ENCODE peak calls at places on chromosomes 3 and 15, in seven cellular contexts. B, H, V, J, S, G and U are unnamed samples. For H3K36me3 and H3K4me1, the result is how much of the 10 kb centered on the place peaks cover.

GRCh38 chr3:190319660-190320059 is 2.6 kb downstream of the CLDN1 start:
- DNase-seq in B (no peak), G (no peak), S (no peak), V (peak), H (peak), J (no peak), U (no peak)

GRCh38 chr3:141373768-141374526 is 5.6 kb downstream of the ZBTB38 start:
- DNase-seq in J (no peak), S (no peak), V (peak), H (no peak), B (no peak), G (no peak), U (no peak)

GRCh38 chr3:106533097-106533496 is 664.3 kb upstream of the CBLB start:
- DNase-seq in H (no peak), V (no peak), J (no peak), G (no peak), S (no peak), B (no peak), U (no peak)

GRCh38 chr3:19273091-19273490 is 124.8 kb downstream of the KCNH8 start:
- DNase-seq in G (no peak), S (no peak), H (no peak), V (no peak), B (no peak), J (no peak), U (no peak)

GRCh38 chr3:25429960-25430941 is 2.2 kb downstream of the RARB start:
- DNase-seq in B (no peak), S (no peak), G (no peak), H (no peak), J (no peak), V (peak), U (no peak)

GRCh38 chr3:147509444-147509843 is 100.3 kb downstream of the ZIC1 start:
- DNase-seq in J (no peak), V (no peak), B (no peak), H (no peak), S (no peak), G (no peak), U (no peak)

GRCh38 chr3:189276481-189277190 is 104.9 kb downstream of the TPRG1 start:
- DNase-seq in S (peak), J (peak), G (no peak), V (peak), H (no peak), B (peak), U (no peak)

GRCh38 chr3:46500631-46501377 is 3.0 kb downstream of the RTP3 start:
- DNase-seq in G (no peak), H (no peak), V (peak), B (no peak), J (no peak), S (no peak), U (no peak)

GRCh38 chr3:159620281-159620680 is 368.4 kb upstream of the IL12A start:
- DNase-seq in G (no peak), J (no peak), H (no peak), S (no peak), V (no peak), B (no peak), U (no peak)

GRCh38 chr15:42919308-42919707 is 1.3 kb downstream of the TTBK2 start:
- DNase-seq in B (no peak), H (no peak), S (no peak), G (no peak), J (no peak), V (peak), U (no peak)

GRCh38 chr15:42915654-42916053 is 4.9 kb downstream of the TTBK2 start:
- DNase-seq in H (no peak), G (no peak), V (no peak), S (no peak), B (no peak), J (no peak), U (no peak)

GRCh38 chr15:42920281-42921048 is at the start of gene TTBK2:
- DNase-seq in H (peak), B (peak), S (peak), V (peak), J (peak), G (peak), U (peak)

GRCh38 chr15:42919794-42920280 is 741 bp downstream of the TTBK2 start:
- DNase-seq in V (peak), H (no peak), J (peak), S (no peak), G (peak), B (no peak), U (no peak)

GRCh38 chr15:42918047-42918446 is 2.5 kb downstream of the TTBK2 start:
- DNase-seq in H (no peak), J (no peak), V (no peak), B (no peak), S (no peak), G (no peak), U (no peak)
- H3K4me3 ChIP-seq in H (no peak), J (no peak), V (no peak), B (no peak), S (no peak), G (no peak), U (no peak)

GRCh38 chr3:155921486-155921885 is 51.0 kb downstream of the GMPS start:
- DNase-seq in J (no peak), B (no peak), V (no peak), S (no peak), H (no peak), G (no peak), U (no peak)
- H3K36me3 ChIP-seq in J (under half), B (under half), V (under half), S (half or more), H (under half), G (half or more), U (half or more)

DNA sequence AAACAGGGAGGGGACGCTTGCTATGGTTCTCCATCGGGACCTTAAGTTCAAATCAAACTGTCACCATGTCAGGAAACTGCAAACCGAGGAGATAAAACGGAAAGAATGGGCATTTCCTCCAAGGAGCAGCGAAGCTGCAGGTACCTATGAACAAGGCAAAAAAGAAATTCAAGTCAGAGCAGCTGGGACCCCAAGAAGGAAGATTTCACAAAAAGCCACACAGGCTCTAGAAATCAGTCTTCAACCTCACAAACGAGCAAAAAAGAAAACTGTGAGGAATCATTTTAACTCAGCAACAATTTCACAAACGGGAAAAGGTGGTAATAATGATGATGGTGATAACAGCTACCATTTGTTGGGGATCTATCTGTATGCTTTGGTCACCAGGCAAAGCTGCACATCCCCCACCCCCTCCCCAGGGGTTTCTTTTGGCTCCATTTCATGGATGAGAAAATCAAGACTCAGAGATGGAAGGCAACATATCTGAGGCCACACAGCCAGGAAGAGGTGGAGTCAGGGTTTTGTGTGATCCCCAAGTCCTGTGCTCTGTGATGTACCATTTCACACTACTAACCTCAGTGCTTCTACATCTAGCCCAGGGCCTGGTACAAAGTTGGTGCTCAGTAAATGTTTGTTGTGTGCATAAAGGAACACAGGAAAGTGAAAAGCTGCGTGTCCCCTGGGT is 109.9 kb downstream of the IQSEC1 start:
- DNase-seq in G (no peak), S (no peak), J (no peak), H (no peak), B (no peak), V (no peak), U (no peak)
- H3K4me1 ChIP-seq in G (under half), S (half or more), J (half or more), H (under half), B (half or more), V (under half), U (half or more)

GRCh38 chr3:193681631-193682030 is 88.6 kb downstream of the OPA1 start:
- DNase-seq in V (no peak), B (no peak), S (no peak), J (no peak), H (no peak), G (no peak), U (no peak)
- H3K4me3 ChIP-seq in V (no peak), B (no peak), S (no peak), J (no peak), H (no peak), G (no peak), U (no peak)

GRCh38 chr3:15045667-15046066 is 19.4 kb downstream of the MRPS25 start:
- DNase-seq in J (no peak), S (no peak), V (no peak), B (no peak), G (no peak), H (no peak), U (no peak)
- H3K36me3 ChIP-seq in J (under half), S (half or more), V (half or more), B (under half), G (half or more), H (half or more), U (half or more)

DNA sequence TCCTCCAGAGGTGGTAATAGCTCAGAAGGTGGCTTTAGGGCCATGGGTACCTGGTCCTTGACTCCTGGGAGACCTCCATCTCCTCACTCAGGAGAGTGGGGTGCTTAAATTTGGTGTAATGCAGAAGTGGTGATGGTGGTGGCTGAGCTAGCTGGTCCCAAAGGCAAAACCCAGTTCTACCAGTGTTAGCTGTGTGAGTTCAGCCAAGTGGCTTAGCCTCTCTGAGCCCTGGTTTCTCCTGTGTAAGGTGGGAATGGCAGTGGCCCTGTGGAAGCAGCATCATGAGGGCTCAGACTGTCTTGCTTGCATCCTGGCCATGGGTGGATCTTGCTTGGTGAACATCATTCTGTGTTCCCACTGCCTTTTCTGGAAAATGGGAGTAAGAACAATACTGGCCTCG is 9.4 kb downstream of the SEMA3F start:
- DNase-seq in B (no peak), S (no peak), J (no peak), H (no peak), G (no peak), V (no peak), U (no peak)
- H3K4me1 ChIP-seq in B (half or more), S (half or more), J (under half), H (half or more), G (under half), V (half or more), U (half or more)

GRCh38 chr3:116446037-116446436 is 750 bp upstream of the LSAMP start:
- DNase-seq in J (no peak), S (no peak), G (no peak), B (no peak), H (no peak), V (no peak), U (no peak)

GRCh38 chr3:116444819-116445290 is 432 bp downstream of the LSAMP start:
- DNase-seq in V (no peak), G (peak), B (no peak), H (no peak), S (no peak), J (no peak), U (no peak)

GRCh38 chr3:116443096-116443793 is 2.0 kb downstream of the LSAMP start:
- DNase-seq in V (no peak), S (no peak), H (no peak), G (no peak), J (no peak), B (no peak), U (no peak)

GRCh38 chr3:116444099-116444700 is 1.1 kb downstream of the LSAMP start:
- DNase-seq in V (no peak), H (no peak), J (no peak), G (no peak), B (no peak), S (no peak), U (no peak)

GRCh38 chr3:116445291-116445841 is at the start of gene LSAMP:
- DNase-seq in H (no peak), J (no peak), G (peak), B (no peak), V (no peak), S (no peak), U (no peak)
- H3K4me3 ChIP-seq in H (no peak), J (peak), G (peak), B (peak), V (no peak), S (peak), U (peak)

GRCh38 chr3:186260726-186261125 is 101.3 kb downstream of the DGKG start:
- DNase-seq in B (no peak), S (no peak), J (no peak), G (no peak), V (no peak), H (no peak), U (no peak)

GRCh38 chr3:186258968-186259367 is 103.1 kb downstream of the DGKG start:
- DNase-seq in B (no peak), J (no peak), V (no peak), G (peak), H (no peak), S (no peak), U (no peak)

GRCh38 chr3:186264608-186265400 is 97.2 kb downstream of the DGKG start:
- DNase-seq in B (no peak), G (no peak), H (no peak), J (no peak), V (no peak), S (no peak), U (no peak)

GRCh38 chr3:186259612-186260383 is 102.2 kb downstream of the DGKG start:
- DNase-seq in H (no peak), V (peak), B (peak), S (peak), J (peak), G (peak), U (peak)

GRCh38 chr3:186261638-186262037 is 100.4 kb downstream of the DGKG start:
- DNase-seq in G (peak), H (no peak), B (no peak), S (no peak), J (no peak), V (no peak), U (no peak)
- H3K36me3 ChIP-seq in G (under half), H (under half), B (under half), S (under half), J (under half), V (under half), U (under half)

DNA sequence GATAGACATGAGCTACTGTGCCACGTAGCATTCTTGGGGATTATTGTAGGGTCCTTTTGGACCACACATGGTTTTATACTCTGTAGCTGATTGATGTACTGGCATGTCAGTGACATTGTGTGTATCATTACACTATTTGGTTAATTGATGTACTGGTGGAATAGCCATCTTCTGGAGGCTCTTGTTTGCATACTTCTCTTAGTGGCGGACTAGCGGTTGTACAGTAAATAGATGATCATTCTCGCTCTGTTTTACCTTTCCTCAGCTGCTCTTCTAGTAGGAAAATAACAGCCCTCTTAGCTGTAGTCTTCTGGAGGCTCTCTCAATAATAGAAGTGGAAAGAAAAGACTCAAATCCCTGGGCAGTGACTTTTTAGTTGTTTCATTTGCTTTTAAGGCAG is 24.8 kb downstream of the IGF1R start:
- DNase-seq in B (no peak), G (no peak), V (no peak), S (no peak), J (no peak), H (no peak), U (no peak)
- H3K4me1 ChIP-seq in B (half or more), G (half or more), V (under half), S (half or more), J (half or more), H (under half), U (half or more)

DNA sequence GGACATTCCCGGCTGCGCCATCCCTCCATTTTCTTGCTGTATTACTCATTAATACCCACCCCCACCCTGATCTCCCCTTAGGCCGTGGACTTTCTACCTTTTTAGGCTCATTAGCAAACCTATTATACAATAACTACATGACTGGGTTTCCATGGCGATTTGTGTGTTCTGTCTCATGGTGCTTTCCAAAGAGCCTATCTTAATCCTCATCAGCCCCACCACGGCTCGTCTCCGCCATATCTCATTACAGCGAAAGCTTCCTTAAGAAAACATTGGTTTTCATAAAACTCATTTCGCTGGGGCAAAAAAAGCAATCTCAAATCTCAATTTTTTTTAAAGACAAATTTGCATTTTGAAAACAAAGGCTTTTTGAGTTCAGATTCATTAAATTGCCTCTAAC is 41.1 kb upstream of the RGMA start:
- DNase-seq in S (no peak), J (no peak), H (no peak), V (no peak), G (no peak), B (no peak), U (no peak)
- H3K4me3 ChIP-seq in S (no peak), J (no peak), H (no peak), V (no peak), G (no peak), B (no peak), U (no peak)